ENCODE peak calls at places on chromosome 1, in eight cellular contexts. One of them, this sample, is unnamed.

GRCh38 chr1:119982006-119982405 is 85.7 kb upstream of the ADAM30 start:
- DNase-seq in retina: no peak
- DNase-seq in COR-L47: no peak
- DNase-seq in hippocampal formation: no peak
- DNase-seq in stimulated activated CD4-positive, alpha-beta T cell treated with anti-CD3 and anti-CD28 coated beads, Interleukin-1b, Interleukin-23, amount 100 ng/mL, for 1 hour: no peak
- DNase-seq in GM13977: no peak
- DNase-seq in left ventricle myocardium inferior: no peak
- DNase-seq in NCI-H345: no peak
- DNase-seq in this sample: no peak

GRCh38 chr1:203524824-203525223 is 30.9 kb downstream of the OPTC start:
- DNase-seq in hippocampal formation: no peak
- DNase-seq in left ventricle myocardium inferior: no peak
- DNase-seq in NCI-H345: no peak
- DNase-seq in stimulated activated CD4-positive, alpha-beta T cell treated with anti-CD3 and anti-CD28 coated beads, Interleukin-1b, Interleukin-23, amount 100 ng/mL, for 1 hour: no peak
- DNase-seq in COR-L47: no peak
- DNase-seq in GM13977: no peak
- DNase-seq in retina: no peak
- DNase-seq in this sample: no peak

GRCh38 chr1:22625262-22625925 is 11.0 kb upstream of the C1QA start:
- DNase-seq in retina: no peak
- DNase-seq in stimulated activated CD4-positive, alpha-beta T cell treated with anti-CD3 and anti-CD28 coated beads, Interleukin-1b, Interleukin-23, amount 100 ng/mL, for 1 hour: no peak
- DNase-seq in COR-L47: no peak
- DNase-seq in NCI-H345: no peak
- DNase-seq in hippocampal formation: no peak
- DNase-seq in left ventricle myocardium inferior: no peak
- DNase-seq in GM13977: no peak
- DNase-seq in this sample: no peak

GRCh38 chr1:34984435-34985062 is 598 bp downstream of the TMEM35B start:
- DNase-seq in COR-L47: peak; percentile 7
- DNase-seq in left ventricle myocardium inferior: peak; percentile 39
- DNase-seq in hippocampal formation: no peak
- DNase-seq in stimulated activated CD4-positive, alpha-beta T cell treated with anti-CD3 and anti-CD28 coated beads, Interleukin-1b, Interleukin-23, amount 100 ng/mL, for 1 hour: no peak
- DNase-seq in NCI-H345: peak; percentile 21
- DNase-seq in GM13977: no peak
- DNase-seq in retina: peak; percentile 44
- DNase-seq in this sample: no peak

GRCh38 chr1:178513278-178513983 is 522 bp downstream of the TEX35 start:
- DNase-seq in left ventricle myocardium inferior: peak; percentile 49
- DNase-seq in hippocampal formation: no peak
- DNase-seq in stimulated activated CD4-positive, alpha-beta T cell treated with anti-CD3 and anti-CD28 coated beads, Interleukin-1b, Interleukin-23, amount 100 ng/mL, for 1 hour: no peak
- DNase-seq in COR-L47: no peak
- DNase-seq in NCI-H345: no peak
- DNase-seq in GM13977: no peak
- DNase-seq in retina: no peak
- DNase-seq in this sample: no peak

GRCh38 chr1:107895403-107896181 is 69.4 kb downstream of the VAV3 start:
- DNase-seq in hippocampal formation: no peak
- DNase-seq in stimulated activated CD4-positive, alpha-beta T cell treated with anti-CD3 and anti-CD28 coated beads, Interleukin-1b, Interleukin-23, amount 100 ng/mL, for 1 hour: no peak
- DNase-seq in left ventricle myocardium inferior: no peak
- DNase-seq in COR-L47: no peak
- DNase-seq in retina: no peak
- DNase-seq in GM13977: no peak
- DNase-seq in NCI-H345: peak; percentile 2
- DNase-seq in this sample: no peak

GRCh38 chr1:163912491-163912890 is 590.7 kb downstream of the NUF2 start:
- DNase-seq in stimulated activated CD4-positive, alpha-beta T cell treated with anti-CD3 and anti-CD28 coated beads, Interleukin-1b, Interleukin-23, amount 100 ng/mL, for 1 hour: no peak
- DNase-seq in GM13977: no peak
- DNase-seq in retina: no peak
- DNase-seq in NCI-H345: no peak
- DNase-seq in COR-L47: no peak
- DNase-seq in left ventricle myocardium inferior: no peak
- DNase-seq in hippocampal formation: no peak
- DNase-seq in this sample: no peak

GRCh38 chr1:236618507-236618906 is 14.2 kb upstream of the HEATR1 start:
- DNase-seq in NCI-H345: no peak
- DNase-seq in hippocampal formation: no peak
- DNase-seq in GM13977: no peak
- DNase-seq in retina: no peak
- DNase-seq in stimulated activated CD4-positive, alpha-beta T cell treated with anti-CD3 and anti-CD28 coated beads, Interleukin-1b, Interleukin-23, amount 100 ng/mL, for 1 hour: no peak
- DNase-seq in left ventricle myocardium inferior: no peak
- DNase-seq in COR-L47: no peak
- DNase-seq in this sample: no peak

This sample was measured in NCI-H1105.